ENCODE peak calls at places on chromosomes 3 and 15, in nine cellular contexts. O is fibroblast of villous mesenchyme, N is choroid plexus epithelial cell, M is endothelial cell of umbilical vein, S is PC-9, I is stomach, T is fibroblast of the aortic adventitia, C is WERI-Rb-1, F is AG04450. J is an unnamed sample.

GRCh38 chr3:66406186-66406585 is 94.6 kb downstream of the LRIG1 start:
- DNase-seq in T (no peak), O (no peak), I (no peak), F (no peak), S (no peak), N (no peak), M (no peak), C (no peak), J (no peak)

GRCh38 chr3:99789322-99789721 is 28.3 kb upstream of the CMSS1 start:
- DNase-seq in T (peak; percentile 82), S (peak; percentile 46), I (no peak), M (peak; percentile 68), O (peak; percentile 66), C (peak; percentile 50), F (peak; percentile 16), N (peak; percentile 88), J (peak; percentile 75)

GRCh38 chr3:112377418-112378071 is 44.6 kb downstream of the CD200 start:
- DNase-seq in T (peak; percentile 82), M (no peak), I (no peak), S (no peak), N (peak; percentile 80), F (no peak), O (peak; percentile 58), C (no peak), J (peak; percentile 77)

GRCh38 chr15:99729920-99730319 is 3.3 kb downstream of the LYSMD4 start:
- DNase-seq in S (no peak), N (peak; percentile 72), T (peak; percentile 68), M (peak; percentile 60), C (no peak), I (peak; percentile 38), F (no peak), O (peak; percentile 61), J (peak; percentile 57)

GRCh38 chr15:90860942-90861675 is 7.3 kb upstream of the FURIN start:
- DNase-seq in F (no peak), S (peak; percentile 94), C (no peak), T (no peak), O (no peak), N (no peak), M (no peak), I (no peak), J (no peak)

GRCh38 chr15:32987067-32987466 is 207.4 kb downstream of the FMN1 start:
- DNase-seq in F (no peak), I (no peak), S (no peak), T (no peak), M (no peak), O (no peak), N (no peak), C (no peak), J (no peak)

GRCh38 chr3:152350139-152350538 is 81.4 kb downstream of the MBNL1 start:
- DNase-seq in N (peak; percentile 46), O (no peak), F (no peak), C (no peak), M (no peak), I (no peak), T (peak; percentile 35), S (no peak), J (no peak)

GRCh38 chr3:67704322-67704721 is 49.9 kb upstream of the SUCLG2 start:
- DNase-seq in F (no peak), I (no peak), O (no peak), C (no peak), S (no peak), T (no peak), M (no peak), N (no peak), J (no peak)

GRCh38 chr3:114356084-114357009 is 62.5 kb downstream of the TIGIT start:
- DNase-seq in O (no peak), S (no peak), C (no peak), I (no peak), N (no peak), F (no peak), M (no peak), T (no peak), J (no peak)

GRCh38 chr15:72835289-72835890 is 51.8 kb upstream of the ADPGK start:
- DNase-seq in T (peak; percentile 12), S (no peak), M (no peak), C (peak; percentile 93), O (no peak), F (no peak), I (no peak), N (peak; percentile 49), J (peak; percentile 16)

GRCh38 chr3:125032100-125032643 is 23.6 kb downstream of the HEG1 start:
- DNase-seq in S (no peak), N (no peak), C (no peak), O (peak; percentile 90), M (peak; percentile 36), I (no peak), T (no peak), F (no peak), J (peak; percentile 62)

GRCh38 chr3:13544293-13544831 is 4.6 kb upstream of the FBLN2 start:
- DNase-seq in I (no peak), F (no peak), M (no peak), S (no peak), N (peak; percentile 85), T (peak; percentile 96), O (peak; percentile 66), C (no peak), J (peak; percentile 80)

GRCh38 chr15:85788796-85789495 is 5.8 kb downstream of the KLHL25 start:
- DNase-seq in O (no peak), I (peak; percentile 79), T (no peak), S (peak; percentile 73), C (no peak), N (no peak), F (no peak), M (no peak), J (no peak)

GRCh38 chr15:43230640-43231115 is 9.9 kb upstream of the EPB42 start:
- DNase-seq in F (no peak), C (no peak), S (peak; percentile 83), T (peak; percentile 55), M (no peak), I (no peak), O (peak; percentile 37), N (peak; percentile 57), J (peak; percentile 32)

GRCh38 chr3:66121288-66121687 is 82.6 kb upstream of the MAGI1 start:
- DNase-seq in S (peak; percentile 53), F (peak; percentile 48), N (peak; percentile 41), T (peak; percentile 75), I (no peak), M (no peak), O (peak; percentile 66), C (no peak), J (no peak)

GRCh38 chr3:163951397-163951987 is 1126.8 kb downstream of the SI start:
- DNase-seq in S (peak; percentile 23), I (no peak), T (no peak), M (no peak), N (peak; percentile 8), F (no peak), O (no peak), C (no peak), J (no peak)

GRCh38 chr3:113096158-113096893 is 105.5 kb downstream of the GTPBP8 start:
- DNase-seq in T (peak; percentile 54), M (no peak), I (no peak), F (no peak), S (no peak), C (no peak), N (peak; percentile 64), O (peak; percentile 55), J (no peak)

GRCh38 chr15:49063402-49064280 is 17.4 kb upstream of the SECISBP2L start:
- DNase-seq in M (no peak), N (no peak), T (no peak), F (no peak), I (no peak), O (no peak), S (no peak), C (peak; percentile 47), J (no peak)

GRCh38 chr3:157755254-157755653 is 252.0 kb upstream of the VEPH1 start:
- DNase-seq in T (peak; percentile 4), C (no peak), N (peak; percentile 17), S (no peak), I (no peak), F (no peak), O (no peak), M (no peak), J (peak; percentile 3)

GRCh38 chr3:157752952-157753351 is 249.7 kb upstream of the VEPH1 start:
- DNase-seq in T (no peak), I (no peak), F (no peak), M (no peak), S (no peak), O (no peak), C (no peak), N (no peak), J (no peak)

GRCh38 chr3:157753753-157754152 is 250.5 kb upstream of the VEPH1 start:
- DNase-seq in C (no peak), M (no peak), N (no peak), T (no peak), O (no peak), I (no peak), F (no peak), S (no peak), J (no peak)

GRCh38 chr3:157754415-157754814 is 251.2 kb upstream of the VEPH1 start:
- DNase-seq in C (no peak), M (no peak), N (no peak), O (no peak), F (no peak), S (no peak), T (no peak), I (no peak), J (no peak)
- H3K4me3 ChIP-seq in C (no peak overlapping the region), M (no peak overlapping the region), N (no peak overlapping the region), O (no peak overlapping the region), F (no peak overlapping the region), S (no peak overlapping the region), T (no peak overlapping the region), I (no peak overlapping the region), J (no peak overlapping the region)

GRCh38 chr3:35946121-35946856 is 307.0 kb downstream of the ARPP21 start:
- DNase-seq in O (peak; percentile 13), I (no peak), F (no peak), T (peak; percentile 75), C (no peak), M (peak; percentile 59), S (no peak), N (peak; percentile 78), J (peak; percentile 67)
- TF ChIP-seq CTCF in O (peak; percentile 31), I (no peak), F (peak; percentile 43), T (peak; percentile 53), C (peak; percentile 27), M (peak; percentile 20), S (peak; percentile 62), N (peak; percentile 54), J (peak; percentile 33)

DNA sequence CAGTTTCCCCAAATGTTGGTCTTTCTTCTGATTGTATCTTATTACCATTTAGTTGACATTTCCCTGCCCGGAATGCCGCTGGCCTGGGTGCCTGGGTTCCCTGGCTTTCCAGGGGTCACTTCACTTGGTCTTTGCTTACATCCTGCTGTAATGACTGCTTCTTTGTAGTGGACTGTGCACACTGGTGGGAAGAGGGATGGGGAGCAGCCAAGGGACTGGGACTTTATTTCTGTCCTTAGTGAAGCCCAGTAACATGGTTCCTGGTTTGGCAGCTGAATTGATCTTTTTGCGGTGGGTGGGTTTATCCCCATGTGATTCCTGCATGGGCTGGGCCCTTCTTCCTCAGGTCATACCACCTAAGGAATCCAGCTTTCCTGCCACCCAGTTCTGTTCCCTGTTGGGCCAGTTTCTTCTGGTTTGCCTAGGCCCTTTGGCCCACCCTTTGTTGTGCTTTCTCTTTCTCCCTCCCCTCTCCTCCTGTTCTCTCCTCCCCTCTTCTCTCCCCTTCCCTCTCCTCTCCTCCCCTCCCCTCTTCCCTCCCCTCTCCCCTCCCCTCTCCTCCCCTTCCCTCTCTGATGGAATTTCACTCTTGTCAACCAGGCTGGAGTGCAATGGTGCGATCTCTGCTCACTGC is 41.9 kb downstream of the TRIM71 start:
- DNase-seq in M (no peak), F (no peak), O (no peak), I (no peak), N (no peak), S (no peak), T (no peak), C (no peak), J (no peak)
- H3K4me3 ChIP-seq in M (no peak overlapping the region), F (no peak overlapping the region), O (no peak overlapping the region), I (no peak overlapping the region), N (no peak overlapping the region), S (no peak overlapping the region), T (no peak overlapping the region), C (no peak overlapping the region), J (no peak overlapping the region)

GRCh38 chr3:129686941-129687340 is 80.5 kb upstream of the PLXND1 start:
- DNase-seq in M (peak; percentile 11), S (peak; percentile 71), C (no peak), I (no peak), N (no peak), O (no peak), F (no peak), T (no peak), J (no peak)
- TF ChIP-seq CTCF in M (no peak), S (no peak), C (no peak), I (no peak), N (no peak), O (no peak), F (no peak), T (no peak), J (no peak)

J was measured in cardiac fibroblast.